ENCODE peak calls at places on chromosomes 11 and 22, in four cellular contexts. One of them, this sample, is unnamed. For H3K4me1, the result is how much of the 10 kb centered on the place peaks cover.

GRCh38 chr22:46377566-46378498 is 42.3 kb downstream of the TRMU start:
- DNase-seq in neuronal stem cell: peak
- DNase-seq in CD4-positive, alpha-beta memory T cell: no peak
- DNase-seq in tibial nerve: no peak
- DNase-seq in this sample: peak

GRCh38 chr11:17859552-17859951 is 125.0 kb downstream of the KCNC1 start:
- DNase-seq in tibial nerve: no peak
- DNase-seq in CD4-positive, alpha-beta memory T cell: no peak
- DNase-seq in neuronal stem cell: no peak
- DNase-seq in this sample: no peak

GRCh38 chr11:63840356-63841060 is 1.6 kb downstream of the MARK2 start:
- DNase-seq in CD4-positive, alpha-beta memory T cell: no peak
- DNase-seq in tibial nerve: no peak
- DNase-seq in neuronal stem cell: no peak
- DNase-seq in this sample: no peak

GRCh38 chr22:39236321-39237275 is 8.2 kb downstream of the PDGFB start:
- DNase-seq in CD4-positive, alpha-beta memory T cell: peak
- DNase-seq in tibial nerve: no peak
- DNase-seq in neuronal stem cell: no peak
- DNase-seq in this sample: peak

GRCh38 chr11:104588975-104589374 is 309.3 kb downstream of the CASP12 start:
- DNase-seq in tibial nerve: no peak
- DNase-seq in CD4-positive, alpha-beta memory T cell: no peak
- DNase-seq in neuronal stem cell: no peak
- DNase-seq in this sample: no peak

GRCh38 chr11:106178361-106178760 is 100.9 kb downstream of the AASDHPPT start:
- DNase-seq in neuronal stem cell: no peak
- DNase-seq in CD4-positive, alpha-beta memory T cell: no peak
- DNase-seq in tibial nerve: no peak
- DNase-seq in this sample: no peak

GRCh38 chr22:20404881-20405280 is 10.9 kb downstream of the ZNF74 start:
- DNase-seq in tibial nerve: no peak
- DNase-seq in CD4-positive, alpha-beta memory T cell: no peak
- DNase-seq in neuronal stem cell: no peak
- DNase-seq in this sample: no peak

GRCh38 chr22:40055143-40055926 is 60.6 kb downstream of the FAM83F start:
- DNase-seq in neuronal stem cell: no peak
- DNase-seq in tibial nerve: no peak
- DNase-seq in CD4-positive, alpha-beta memory T cell: peak
- DNase-seq in this sample: no peak

GRCh38 chr11:25602149-25602548 is 729.8 kb upstream of the ANO3 start:
- DNase-seq in CD4-positive, alpha-beta memory T cell: no peak
- DNase-seq in neuronal stem cell: peak
- DNase-seq in tibial nerve: no peak
- DNase-seq in this sample: no peak

GRCh38 chr11:1263036-1263435 is 40.2 kb downstream of the MUC5B start:
- DNase-seq in CD4-positive, alpha-beta memory T cell: no peak
- DNase-seq in neuronal stem cell: no peak
- DNase-seq in tibial nerve: no peak
- DNase-seq in this sample: no peak

GRCh38 chr11:75945925-75946324 is 130.9 kb downstream of the UVRAG start:
- DNase-seq in neuronal stem cell: no peak
- DNase-seq in CD4-positive, alpha-beta memory T cell: no peak
- DNase-seq in tibial nerve: no peak
- DNase-seq in this sample: no peak

GRCh38 chr22:41334951-41335635 is 33.8 kb downstream of the ZC3H7B start:
- DNase-seq in neuronal stem cell: no peak
- DNase-seq in tibial nerve: no peak
- DNase-seq in CD4-positive, alpha-beta memory T cell: no peak
- DNase-seq in this sample: no peak

GRCh38 chr11:118888398-118888797 is 4.7 kb downstream of the CXCR5 start:
- DNase-seq in CD4-positive, alpha-beta memory T cell: no peak
- DNase-seq in tibial nerve: no peak
- DNase-seq in neuronal stem cell: no peak
- DNase-seq in this sample: no peak

GRCh38 chr11:111000400-111001090 is 245.0 kb upstream of the POU2AF2 start:
- DNase-seq in neuronal stem cell: no peak
- DNase-seq in tibial nerve: no peak
- DNase-seq in CD4-positive, alpha-beta memory T cell: no peak
- DNase-seq in this sample: no peak

GRCh38 chr11:44629732-44630345 is 64.4 kb downstream of the CD82 start:
- DNase-seq in CD4-positive, alpha-beta memory T cell: no peak
- DNase-seq in tibial nerve: no peak
- DNase-seq in neuronal stem cell: no peak
- DNase-seq in this sample: peak

GRCh38 chr22:48238966-48239365 is 1476.5 kb downstream of the TBC1D22A start:
- DNase-seq in tibial nerve: no peak
- DNase-seq in neuronal stem cell: no peak
- DNase-seq in CD4-positive, alpha-beta memory T cell: no peak
- DNase-seq in this sample: peak

GRCh38 chr22:29479417-29480261 is at the start of gene NEFH:
- DNase-seq in neuronal stem cell: no peak
- DNase-seq in tibial nerve: no peak
- DNase-seq in CD4-positive, alpha-beta memory T cell: no peak
- DNase-seq in this sample: no peak

GRCh38 chr11:77580712-77581337 is 8.9 kb upstream of the AQP11 start:
- DNase-seq in neuronal stem cell: peak
- DNase-seq in CD4-positive, alpha-beta memory T cell: no peak
- DNase-seq in tibial nerve: no peak
- DNase-seq in this sample: no peak

GRCh38 chr22:31148953-31149627 is 8.8 kb upstream of the PLA2G3 start:
- DNase-seq in tibial nerve: no peak
- DNase-seq in CD4-positive, alpha-beta memory T cell: peak
- DNase-seq in neuronal stem cell: peak
- DNase-seq in this sample: peak

GRCh38 chr11:33672273-33672672 is 28.4 kb downstream of the C11orf91 start:
- DNase-seq in tibial nerve: no peak
- DNase-seq in neuronal stem cell: no peak
- DNase-seq in CD4-positive, alpha-beta memory T cell: no peak
- DNase-seq in this sample: no peak

GRCh38 chr11:9386086-9386485 is 1.6 kb downstream of the IPO7 start:
- DNase-seq in tibial nerve: no peak
- DNase-seq in CD4-positive, alpha-beta memory T cell: no peak
- DNase-seq in neuronal stem cell: no peak
- DNase-seq in this sample: no peak

GRCh38 chr11:66987158-66987620 is 12.1 kb downstream of the C11orf86 start:
- DNase-seq in neuronal stem cell: no peak
- DNase-seq in tibial nerve: no peak
- DNase-seq in CD4-positive, alpha-beta memory T cell: no peak
- DNase-seq in this sample: no peak

GRCh38 chr11:61890536-61891330 is 612 bp downstream of the FADS3 start:
- DNase-seq in neuronal stem cell: no peak
- DNase-seq in CD4-positive, alpha-beta memory T cell: peak
- DNase-seq in tibial nerve: no peak
- DNase-seq in this sample: no peak

GRCh38 chr11:37712246-37712645 is 1114.2 kb upstream of the RAG2 start:
- DNase-seq in neuronal stem cell: peak
- DNase-seq in tibial nerve: no peak
- DNase-seq in CD4-positive, alpha-beta memory T cell: no peak
- DNase-seq in this sample: no peak

GRCh38 chr11:36122715-36123114 is 166.5 kb downstream of the COMMD9 start:
- DNase-seq in neuronal stem cell: no peak
- DNase-seq in tibial nerve: no peak
- DNase-seq in CD4-positive, alpha-beta memory T cell: no peak
- DNase-seq in this sample: no peak

GRCh38 chr11:34676227-34676626 is 55.3 kb downstream of the EHF start:
- DNase-seq in CD4-positive, alpha-beta memory T cell: no peak
- DNase-seq in tibial nerve: no peak
- DNase-seq in neuronal stem cell: no peak
- DNase-seq in this sample: no peak

GRCh38 chr11:17328856-17329490 is 22.6 kb upstream of the NCR3LG1 start:
- DNase-seq in tibial nerve: no peak
- DNase-seq in CD4-positive, alpha-beta memory T cell: no peak
- DNase-seq in neuronal stem cell: no peak
- DNase-seq in this sample: peak

GRCh38 chr22:37222440-37222971 is 10.2 kb upstream of the SSTR3 start:
- DNase-seq in CD4-positive, alpha-beta memory T cell: peak
- DNase-seq in tibial nerve: no peak
- DNase-seq in neuronal stem cell: no peak
- DNase-seq in this sample: no peak

GRCh38 chr11:117841582-117842031 is 17.1 kb upstream of the FXYD2 start:
- DNase-seq in neuronal stem cell: no peak
- DNase-seq in CD4-positive, alpha-beta memory T cell: no peak
- DNase-seq in tibial nerve: no peak
- DNase-seq in this sample: peak

GRCh38 chr11:1303196-1303821 is 6.1 kb downstream of the TOLLIP start:
- DNase-seq in tibial nerve: no peak
- DNase-seq in neuronal stem cell: no peak
- DNase-seq in CD4-positive, alpha-beta memory T cell: no peak
- DNase-seq in this sample: peak

GRCh38 chr11:57482782-57483569 is 22.6 kb downstream of the RTN4RL2 start:
- DNase-seq in CD4-positive, alpha-beta memory T cell: peak
- DNase-seq in neuronal stem cell: peak
- DNase-seq in tibial nerve: no peak
- DNase-seq in this sample: peak

GRCh38 chr11:44574620-44575287 is 9.3 kb downstream of the CD82 start:
- DNase-seq in tibial nerve: no peak
- DNase-seq in neuronal stem cell: no peak
- DNase-seq in CD4-positive, alpha-beta memory T cell: peak
- DNase-seq in this sample: peak

DNA sequence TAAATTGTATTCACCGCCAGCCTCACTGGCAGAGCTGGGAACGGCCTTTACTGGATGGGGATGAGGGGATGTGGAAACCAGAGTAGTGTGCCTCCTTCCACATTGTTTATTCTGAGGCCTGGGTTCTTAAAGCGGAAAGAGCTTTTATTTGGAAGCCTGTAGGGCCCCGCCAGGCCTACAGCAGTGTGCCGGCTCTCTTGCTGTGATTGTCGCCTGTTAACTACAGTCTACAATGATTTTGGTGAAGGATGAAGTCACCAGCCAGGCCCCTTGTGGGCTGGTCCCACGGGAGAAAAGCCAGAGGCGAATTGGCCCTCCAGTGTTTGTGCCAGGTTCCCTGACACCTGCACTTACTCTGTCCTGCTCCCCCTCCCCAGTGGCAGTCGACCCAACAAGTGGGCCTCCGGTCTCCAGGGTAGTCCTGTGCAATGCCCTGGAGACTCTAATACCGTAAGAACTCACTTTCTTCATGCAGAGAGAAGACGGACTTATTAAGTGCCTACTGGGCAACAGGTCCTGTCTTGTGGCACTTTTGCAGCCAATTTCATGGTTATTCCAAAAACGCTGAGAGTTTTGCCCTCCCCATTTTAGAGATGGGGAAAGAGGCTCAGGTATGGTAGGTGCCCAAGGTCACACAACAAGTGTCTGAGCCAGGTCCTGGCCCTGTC is 1.2 kb downstream of the MICAL2 start:
- DNase-seq in CD4-positive, alpha-beta memory T cell: no peak
- DNase-seq in neuronal stem cell: no peak
- DNase-seq in tibial nerve: no peak
- DNase-seq in this sample: no peak
- H3K4me1 ChIP-seq in CD4-positive, alpha-beta memory T cell: under half
- H3K4me1 ChIP-seq in neuronal stem cell: under half
- H3K4me1 ChIP-seq in tibial nerve: under half
- H3K4me1 ChIP-seq in this sample: under half

DNA sequence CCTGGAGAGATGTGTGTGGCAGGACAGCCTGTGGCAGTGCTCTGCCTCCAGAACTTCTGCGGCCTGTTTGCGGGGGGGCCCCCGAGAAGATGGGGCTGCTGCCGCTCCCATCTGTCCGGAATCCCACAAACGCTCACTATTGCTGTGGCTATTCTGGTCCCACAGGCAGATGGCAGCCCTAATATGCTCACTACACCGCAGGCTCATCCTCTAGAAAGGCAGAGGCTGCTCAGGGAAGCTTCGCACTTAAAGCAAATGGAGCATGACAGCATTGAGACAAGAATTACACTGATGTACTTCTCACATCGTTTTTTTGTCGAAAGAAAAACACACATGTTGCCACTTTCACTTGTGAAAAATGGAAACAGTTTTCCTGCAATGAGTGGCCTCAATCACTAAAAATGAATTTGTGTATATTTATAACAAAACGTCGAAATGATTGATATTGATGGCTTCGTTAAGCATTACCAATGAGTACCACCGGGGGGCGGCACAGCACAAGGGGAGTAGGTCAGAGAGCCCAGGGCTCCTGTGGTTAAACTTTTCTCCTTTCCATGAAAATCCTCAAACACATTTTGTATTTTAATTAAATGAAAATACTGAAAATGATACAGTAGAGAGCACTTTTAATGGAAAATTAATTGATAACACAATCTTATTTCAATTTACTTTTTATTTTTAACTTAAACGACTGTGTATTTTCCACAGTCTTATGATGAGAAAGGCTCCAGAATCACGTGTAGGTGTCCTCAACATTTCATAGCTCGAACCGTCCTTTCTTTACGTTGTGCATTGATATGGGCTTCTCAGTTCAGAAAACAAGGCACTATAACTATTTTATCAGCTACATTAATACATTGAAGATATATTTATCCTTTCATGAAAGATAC is 69.1 kb downstream of the CTTN start:
- DNase-seq in neuronal stem cell: peak
- DNase-seq in tibial nerve: peak
- DNase-seq in CD4-positive, alpha-beta memory T cell: no peak
- DNase-seq in this sample: peak
- H3K4me1 ChIP-seq in neuronal stem cell: under half
- H3K4me1 ChIP-seq in tibial nerve: under half
- H3K4me1 ChIP-seq in CD4-positive, alpha-beta memory T cell: under half
- H3K4me1 ChIP-seq in this sample: under half

DNA sequence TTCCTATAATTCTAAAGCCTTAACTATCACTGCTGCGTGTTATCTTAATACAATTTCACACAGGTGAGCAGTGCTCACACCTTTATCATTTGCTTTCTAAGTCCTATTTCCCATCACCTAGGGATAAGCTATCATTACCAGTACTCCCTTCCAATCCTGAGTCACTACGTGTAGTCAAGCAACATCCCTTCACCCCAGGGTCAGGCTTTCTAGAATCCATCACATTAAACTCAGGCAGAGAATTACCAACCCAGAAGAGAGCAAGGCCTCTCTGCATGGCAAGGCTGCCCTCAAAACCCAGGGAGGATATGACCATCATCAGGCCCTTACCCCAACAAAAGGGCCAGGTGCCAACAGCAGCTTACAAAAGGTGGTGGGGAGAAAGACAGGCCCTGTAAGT is 9.8 kb downstream of the PACSIN2 start:
- DNase-seq in CD4-positive, alpha-beta memory T cell: no peak
- DNase-seq in neuronal stem cell: no peak
- DNase-seq in tibial nerve: no peak
- DNase-seq in this sample: no peak
- H3K4me1 ChIP-seq in CD4-positive, alpha-beta memory T cell: half or more
- H3K4me1 ChIP-seq in neuronal stem cell: under half
- H3K4me1 ChIP-seq in tibial nerve: under half
- H3K4me1 ChIP-seq in this sample: half or more

GRCh38 chr22:35378547-35379078 is 2.3 kb upstream of the HMOX1 start:
- DNase-seq in neuronal stem cell: no peak
- DNase-seq in tibial nerve: no peak
- DNase-seq in CD4-positive, alpha-beta memory T cell: no peak
- DNase-seq in this sample: no peak

GRCh38 chr22:35380537-35381423 is at the start of gene HMOX1:
- DNase-seq in neuronal stem cell: peak
- DNase-seq in tibial nerve: peak
- DNase-seq in CD4-positive, alpha-beta memory T cell: no peak
- DNase-seq in this sample: peak

GRCh38 chr22:35381424-35381772 is 502 bp downstream of the HMOX1 start:
- DNase-seq in neuronal stem cell: no peak
- DNase-seq in CD4-positive, alpha-beta memory T cell: no peak
- DNase-seq in tibial nerve: no peak
- DNase-seq in this sample: no peak

GRCh38 chr22:35379146-35379993 is 1.5 kb upstream of the HMOX1 start:
- DNase-seq in neuronal stem cell: no peak
- DNase-seq in tibial nerve: no peak
- DNase-seq in CD4-positive, alpha-beta memory T cell: no peak
- DNase-seq in this sample: no peak

GRCh38 chr22:35380013-35380412 is 883 bp upstream of the HMOX1 start:
- DNase-seq in CD4-positive, alpha-beta memory T cell: no peak
- DNase-seq in neuronal stem cell: no peak
- DNase-seq in tibial nerve: no peak
- DNase-seq in this sample: no peak
- H3K4me1 ChIP-seq in CD4-positive, alpha-beta memory T cell: under half
- H3K4me1 ChIP-seq in neuronal stem cell: under half
- H3K4me1 ChIP-seq in tibial nerve: under half
- H3K4me1 ChIP-seq in this sample: under half

This sample was measured in stomach.